ENCODE peak calls at places on chromosome 11, in five cellular contexts. M is lung, D is fibroblast of lung, F is A549, P is BJ. U is an unnamed sample.

GRCh38 chr11:81303265-81303664 is 1430.4 kb downstream of the FAM181B start:
- DNase-seq in D (no peak), P (no peak), F (no peak), M (no peak), U (no peak)

GRCh38 chr11:72673943-72674828 is at the start of gene PDE2A:
- DNase-seq in F (no peak), P (no peak), D (no peak), M (no peak), U (no peak)

GRCh38 chr11:119029340-119030028 is 1.2 kb downstream of the SLC37A4 start:
- DNase-seq in P (no peak), M (no peak), F (no peak), D (no peak), U (no peak)

GRCh38 chr11:74570266-74571061 is 21.9 kb upstream of the POLD3 start:
- DNase-seq in M (no peak), F (peak; percentile 83), D (peak; percentile 54), P (no peak), U (no peak)

GRCh38 chr11:118634435-118635236 is 27.2 kb downstream of the PHLDB1 start:
- DNase-seq in P (no peak), F (no peak), D (peak; percentile 78), M (peak; percentile 75), U (no peak)

GRCh38 chr11:75534291-75535038 is 8.7 kb upstream of the GDPD5 start:
- DNase-seq in M (no peak), F (no peak), D (peak; percentile 21), P (no peak), U (no peak)

GRCh38 chr11:8034604-8035224 is 46.3 kb upstream of the TUB start:
- DNase-seq in M (peak; percentile 14), D (no peak), F (no peak), P (no peak), U (no peak)

GRCh38 chr11:77299528-77299993 is 1.9 kb downstream of the GDPD4 start:
- DNase-seq in F (peak; percentile 56), P (no peak), M (no peak), D (no peak), U (no peak)

GRCh38 chr11:33542921-33543320 is 157.7 kb downstream of the C11orf91 start:
- DNase-seq in F (peak; percentile 86), M (peak; percentile 54), D (peak; percentile 58), P (no peak), U (no peak)

GRCh38 chr11:108121274-108122155 is at the start of gene ACAT1:
- DNase-seq in D (peak; percentile 89), F (peak; percentile 73), M (peak; percentile 98), P (no peak), U (peak; percentile 73)
- TF ChIP-seq CTCF in D (peak; percentile 16), F (no peak), M (no peak), P (peak; percentile 25), U (no peak)

GRCh38 chr11:122811721-122812120 is 26.6 kb upstream of the CRTAM start:
- DNase-seq in F (no peak), M (no peak), D (no peak), P (no peak), U (no peak)

GRCh38 chr11:122809861-122810260 is 28.4 kb upstream of the CRTAM start:
- DNase-seq in D (no peak), P (no peak), M (no peak), F (no peak), U (no peak)

GRCh38 chr11:122804796-122805195 is 33.5 kb upstream of the CRTAM start:
- DNase-seq in M (no peak), P (no peak), D (no peak), F (no peak), U (no peak)

GRCh38 chr11:122807731-122808485 is 30.4 kb upstream of the CRTAM start:
- DNase-seq in F (no peak), M (no peak), P (no peak), D (peak; percentile 77), U (no peak)

GRCh38 chr11:122808494-122808893 is 29.8 kb upstream of the CRTAM start:
- DNase-seq in P (no peak), M (no peak), F (no peak), D (peak; percentile 56), U (no peak)
- TF ChIP-seq CTCF in P (peak; percentile 10), M (no peak), F (no peak), D (no peak), U (no peak)

GRCh38 chr11:117443269-117444186 is 115.9 kb downstream of the CEP164 start:
- DNase-seq in M (peak; percentile 57), D (peak; percentile 29), F (peak; percentile 43), P (no peak), U (no peak)
- TF ChIP-seq CTCF in M (peak; percentile 7), D (peak; percentile 54), F (no peak), P (peak; percentile 51), U (peak; percentile 39)

GRCh38 chr11:85791326-85791990 is 19.5 kb downstream of the SYTL2 start:
- DNase-seq in D (peak; percentile 21), P (no peak), M (no peak), F (no peak), U (no peak)
- TF ChIP-seq CTCF in D (no peak), P (no peak), M (no peak), F (no peak), U (no peak)

DNA sequence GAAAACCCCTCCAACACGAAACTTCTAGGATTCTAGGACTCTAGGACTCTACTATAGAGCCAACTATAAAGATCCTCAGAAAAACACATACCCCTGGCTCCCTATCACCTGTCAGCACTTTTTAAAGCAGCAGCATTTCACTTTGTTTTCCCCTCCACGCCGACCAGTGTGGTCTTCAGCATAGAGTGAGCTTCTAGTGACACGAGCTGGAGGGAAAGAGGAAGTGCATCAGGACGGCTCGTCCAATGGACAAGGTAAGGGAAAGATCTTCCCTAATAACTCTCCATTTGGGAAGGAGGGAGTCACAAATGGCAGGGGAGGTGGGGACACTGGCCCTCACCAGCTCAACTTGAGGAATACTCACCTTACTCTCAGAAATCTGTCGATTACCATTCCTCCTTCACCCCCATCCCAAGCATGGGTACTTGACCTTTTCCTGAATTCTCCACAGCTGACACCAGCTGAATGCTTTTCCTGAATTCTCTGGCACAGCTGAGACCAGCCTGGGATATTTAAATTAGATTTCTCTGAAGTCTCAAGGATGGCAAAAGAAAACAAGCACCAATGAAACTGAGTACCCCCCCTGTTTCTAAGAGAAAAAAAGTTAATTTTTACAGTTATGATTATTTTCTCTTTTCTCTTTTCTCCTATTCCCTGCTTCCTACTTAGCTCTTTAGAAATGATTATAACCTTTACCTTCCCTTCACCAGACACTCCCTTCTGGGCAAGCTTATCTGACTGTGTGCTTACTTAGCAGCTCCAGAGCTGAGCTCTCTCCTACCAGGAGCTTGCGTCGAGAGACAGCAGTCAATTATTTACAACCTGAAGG is 33.3 kb upstream of the NNMT start:
- DNase-seq in D (peak; percentile 69), P (no peak), F (peak; percentile 26), M (no peak), U (peak; percentile 7)
- TF ChIP-seq CTCF in D (peak; percentile 71), P (peak; percentile 84), F (peak; percentile 55), M (peak; percentile 49), U (peak; percentile 74)

DNA sequence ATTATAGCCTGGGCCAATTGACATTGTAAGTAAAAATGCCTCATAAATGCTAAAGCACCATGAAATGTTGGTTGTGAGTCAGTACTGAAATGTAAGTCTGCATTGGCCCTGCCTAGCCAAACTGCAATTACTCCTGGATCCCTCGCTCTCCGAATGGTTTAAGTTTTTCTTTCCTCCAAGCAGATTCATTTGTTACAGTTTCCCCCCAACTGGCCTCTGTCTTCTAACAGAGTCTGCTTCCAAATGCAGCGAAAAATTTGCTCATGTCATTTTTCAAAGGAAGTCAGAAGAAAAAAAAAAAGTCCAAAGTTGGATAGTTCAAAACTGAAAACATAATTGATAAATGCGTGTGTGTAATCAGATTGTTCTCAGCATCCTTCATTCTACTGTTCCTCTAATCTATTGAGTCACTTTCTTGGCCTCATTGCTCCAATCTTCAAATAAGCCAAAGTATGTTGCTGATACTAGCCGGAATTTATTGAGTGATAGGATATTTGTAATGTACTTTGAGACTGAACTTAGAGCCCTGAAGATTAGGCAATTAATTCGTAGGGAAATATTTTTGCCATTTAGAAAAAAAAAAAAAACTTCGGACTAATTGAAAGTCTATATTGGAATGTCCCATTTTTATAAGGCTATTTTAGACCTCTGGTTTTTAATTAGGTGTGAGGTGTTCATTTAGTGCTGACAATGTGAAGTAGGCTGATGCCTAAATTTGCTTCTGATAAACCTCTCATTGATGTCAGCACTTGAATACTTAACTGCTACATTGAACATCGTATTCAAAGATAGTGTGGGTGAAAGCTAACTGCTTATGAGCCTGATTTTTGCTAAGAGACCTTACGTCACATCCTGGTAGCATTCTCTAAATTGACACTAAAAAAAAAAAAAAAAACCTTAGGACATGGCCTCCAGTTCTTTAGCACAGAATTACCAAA is 93.4 kb downstream of the WT1 start:
- DNase-seq in M (no peak), P (no peak), D (peak; percentile 18), F (no peak), U (no peak)
- TF ChIP-seq CTCF in M (no peak), P (no peak), D (no peak), F (no peak), U (no peak)

DNA sequence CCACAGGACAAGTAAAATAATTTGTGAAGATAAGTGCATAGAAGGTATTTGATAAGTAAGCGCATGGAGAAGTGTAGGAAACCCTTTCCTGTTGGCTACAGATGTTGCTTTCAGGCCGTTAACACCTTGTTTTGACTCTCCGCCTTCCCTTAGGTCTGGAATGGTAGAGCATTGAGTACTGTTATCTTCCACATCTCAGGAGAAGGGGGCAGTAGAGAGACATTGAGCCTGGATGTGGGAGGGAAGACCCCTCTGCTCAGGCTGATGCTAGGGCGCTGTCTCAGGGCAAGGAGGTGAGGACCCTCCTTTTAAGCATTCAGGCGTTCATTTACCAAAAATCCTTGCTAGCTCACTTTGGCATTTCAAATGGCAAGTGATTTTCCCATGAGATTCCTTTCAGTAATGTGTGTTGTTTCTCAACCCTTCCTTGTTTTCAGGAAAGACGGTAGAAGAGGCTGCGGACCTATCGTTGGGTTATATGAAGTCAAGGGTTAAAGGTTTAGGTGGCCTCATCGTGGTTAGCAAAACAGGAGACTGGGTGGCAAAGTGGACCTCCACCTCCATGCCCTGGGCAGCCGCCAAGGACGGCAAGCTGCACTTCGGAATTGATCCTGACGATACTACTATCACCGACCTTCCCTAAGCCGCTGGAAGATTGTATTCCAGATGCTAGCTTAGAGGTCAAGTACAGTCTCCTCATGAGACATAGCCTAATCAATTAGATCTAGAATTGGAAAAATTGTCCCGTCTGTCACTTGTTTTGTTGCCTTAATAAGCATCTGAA is 27.0 kb upstream of the SCGB1A1 start:
- DNase-seq in D (no peak), P (no peak), M (no peak), F (no peak), U (no peak)
- TF ChIP-seq CTCF in D (peak; percentile 14), P (no peak), M (no peak), F (no peak), U (no peak)

GRCh38 chr11:26137651-26138050 is 194.3 kb upstream of the ANO3 start:
- DNase-seq in D (peak; percentile 16), P (no peak), F (no peak), M (no peak), U (no peak)

GRCh38 chr11:26134053-26134452 is 197.9 kb upstream of the ANO3 start:
- DNase-seq in P (no peak), D (no peak), M (no peak), F (no peak), U (no peak)

GRCh38 chr11:26134481-26135355 is 197.2 kb upstream of the ANO3 start:
- DNase-seq in M (no peak), D (peak; percentile 54), F (no peak), P (no peak), U (no peak)
- TF ChIP-seq CTCF in M (no peak), D (peak; percentile 49), F (no peak), P (peak; percentile 37), U (peak; percentile 46)

DNA sequence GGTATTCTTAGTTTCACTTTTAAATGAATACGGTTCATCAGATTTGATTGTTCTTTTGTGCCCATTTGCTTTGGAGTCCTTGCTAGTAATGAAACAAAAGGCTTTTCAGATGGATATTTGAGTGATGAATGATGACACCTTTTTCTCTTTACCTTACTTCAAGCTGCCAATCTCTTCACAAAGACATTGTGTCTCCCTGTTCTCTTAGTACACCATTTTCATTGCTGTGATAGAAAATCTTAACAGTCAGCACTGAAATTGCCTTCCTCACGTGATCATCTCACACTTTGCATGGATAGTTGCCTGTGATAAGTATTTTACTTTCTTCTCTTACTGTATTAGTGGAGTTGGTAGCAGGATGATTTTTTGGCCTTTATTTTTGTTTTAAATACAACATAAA is 396.6 kb downstream of the NELL1 start:
- DNase-seq in D (no peak), P (no peak), M (no peak), F (no peak), U (no peak)
- TF ChIP-seq CTCF in D (no peak), P (no peak), M (no peak), F (no peak), U (no peak)

U was measured in AG09319.